ENCODE peak calls at places on chromosomes 2 and 18, in nine cellular contexts. Z, C, E, P, K, N, O, G and V are unnamed samples.

GRCh38 chr2:39160982-39161381 is 40.1 kb upstream of the SOS1 start:
- DNase-seq in Z (no peak), C (no peak), E (no peak), P (no peak), K (no peak), N (no peak), O (no peak), G (no peak), V (no peak)

GRCh38 chr2:37766087-37766486 is 94.6 kb upstream of the CDC42EP3 start:
- DNase-seq in Z (no peak), C (no peak), E (no peak), P (no peak), K (no peak), N (no peak), O (no peak), G (no peak), V (no peak)

GRCh38 chr2:201403904-201404303 is 46.8 kb upstream of the FLACC1 start:
- DNase-seq in Z (no peak), C (no peak), E (no peak), P (no peak), K (no peak), N (peak; percentile 16), O (no peak), G (no peak), V (no peak)

GRCh38 chr2:73614997-73615396 is 27.2 kb downstream of the NAT8 start:
- DNase-seq in Z (no peak), C (no peak), E (no peak), P (no peak), K (no peak), N (no peak), O (no peak), G (no peak), V (no peak)

GRCh38 chr2:20596973-20597867 is 53.7 kb downstream of the HS1BP3 start:
- DNase-seq in Z (peak; percentile 94), C (no peak), E (peak; percentile 46), P (no peak), K (peak; percentile 76), N (no peak), O (peak; percentile 65), G (peak; percentile 100), V (no peak)

GRCh38 chr2:98508690-98509054 is 64.0 kb downstream of the INPP4A start:
- DNase-seq in Z (peak; percentile 82), C (no peak), E (peak; percentile 46), P (no peak), K (peak; percentile 41), N (no peak), O (no peak), G (no peak), V (no peak)

GRCh38 chr2:73228631-73229030 is 4.4 kb downstream of the PRADC1 start:
- DNase-seq in Z (no peak), C (no peak), E (no peak), P (no peak), K (no peak), N (no peak), O (no peak), G (no peak), V (no peak)

GRCh38 chr2:86787701-86788100 is 3.0 kb downstream of the CD8A start:
- DNase-seq in Z (no peak), C (no peak), E (no peak), P (no peak), K (no peak), N (no peak), O (no peak), G (no peak), V (peak; percentile 60)

GRCh38 chr2:230007931-230008707 is 60.6 kb downstream of the SLC16A14 start:
- DNase-seq in Z (peak; percentile 82), C (peak; percentile 46), E (peak; percentile 84), P (peak; percentile 26), K (peak; percentile 87), N (peak; percentile 83), O (peak; percentile 78), G (peak; percentile 65), V (no peak)

GRCh38 chr2:74017181-74017580 is 32.5 kb downstream of the TET3 start:
- DNase-seq in Z (no peak), C (no peak), E (no peak), P (no peak), K (no peak), N (no peak), O (no peak), G (no peak), V (no peak)

GRCh38 chr2:233989221-233989620 is 61.3 kb upstream of the SPP2 start:
- DNase-seq in Z (no peak), C (no peak), E (no peak), P (no peak), K (no peak), N (no peak), O (no peak), G (no peak), V (no peak)

GRCh38 chr18:23181547-23181946 is 46.3 kb downstream of the CABLES1 start:
- DNase-seq in Z (no peak), C (no peak), E (no peak), P (no peak), K (no peak), N (no peak), O (no peak), G (no peak), V (no peak)

GRCh38 chr2:10204326-10205200 is 82.0 kb downstream of the RRM2 start:
- DNase-seq in Z (no peak), C (no peak), E (no peak), P (no peak), K (no peak), N (no peak), O (no peak), G (no peak), V (no peak)

GRCh38 chr18:46281185-46282176 is 177.3 kb downstream of the HAUS1 start:
- DNase-seq in Z (no peak), C (peak; percentile 43), E (peak; percentile 44), P (no peak), K (peak; percentile 63), N (peak; percentile 64), O (peak; percentile 77), G (peak; percentile 44), V (no peak)

GRCh38 chr2:177711472-177712276 is 319.1 kb downstream of the AGPS start:
- DNase-seq in Z (no peak), C (no peak), E (no peak), P (no peak), K (no peak), N (no peak), O (no peak), G (no peak), V (no peak)

GRCh38 chr2:218166791-218167190 is at the start of gene CXCR1:
- DNase-seq in Z (no peak), C (no peak), E (no peak), P (no peak), K (no peak), N (no peak), O (no peak), G (no peak), V (no peak)

GRCh38 chr2:95316466-95317122 is 19.4 kb downstream of the KCNIP3 start:
- DNase-seq in Z (no peak), C (no peak), E (no peak), P (no peak), K (no peak), N (no peak), O (no peak), G (no peak), V (no peak)

GRCh38 chr2:95314598-95314963 is 17.4 kb downstream of the KCNIP3 start:
- DNase-seq in Z (no peak), C (no peak), E (no peak), P (no peak), K (no peak), N (no peak), O (no peak), G (no peak), V (no peak)

GRCh38 chr2:95315801-95316411 is 18.8 kb downstream of the KCNIP3 start:
- DNase-seq in Z (no peak), C (no peak), E (no peak), P (no peak), K (no peak), N (no peak), O (no peak), G (no peak), V (no peak)

GRCh38 chr2:95313296-95314265 is 16.4 kb downstream of the KCNIP3 start:
- DNase-seq in Z (no peak), C (no peak), E (no peak), P (no peak), K (no peak), N (no peak), O (no peak), G (no peak), V (no peak)

GRCh38 chr2:95314964-95315611 is 17.9 kb downstream of the KCNIP3 start:
- DNase-seq in Z (no peak), C (peak; percentile 32), E (peak; percentile 54), P (no peak), K (peak; percentile 65), N (peak; percentile 59), O (no peak), G (peak; percentile 36), V (no peak)
- TF ChIP-seq CTCF in Z (peak; percentile 36), C (peak; percentile 74), E (peak; percentile 79), P (peak; percentile 44), K (peak; percentile 74), N (peak; percentile 88), O (peak; percentile 68), G (peak; percentile 89), V (peak; percentile 25)

DNA sequence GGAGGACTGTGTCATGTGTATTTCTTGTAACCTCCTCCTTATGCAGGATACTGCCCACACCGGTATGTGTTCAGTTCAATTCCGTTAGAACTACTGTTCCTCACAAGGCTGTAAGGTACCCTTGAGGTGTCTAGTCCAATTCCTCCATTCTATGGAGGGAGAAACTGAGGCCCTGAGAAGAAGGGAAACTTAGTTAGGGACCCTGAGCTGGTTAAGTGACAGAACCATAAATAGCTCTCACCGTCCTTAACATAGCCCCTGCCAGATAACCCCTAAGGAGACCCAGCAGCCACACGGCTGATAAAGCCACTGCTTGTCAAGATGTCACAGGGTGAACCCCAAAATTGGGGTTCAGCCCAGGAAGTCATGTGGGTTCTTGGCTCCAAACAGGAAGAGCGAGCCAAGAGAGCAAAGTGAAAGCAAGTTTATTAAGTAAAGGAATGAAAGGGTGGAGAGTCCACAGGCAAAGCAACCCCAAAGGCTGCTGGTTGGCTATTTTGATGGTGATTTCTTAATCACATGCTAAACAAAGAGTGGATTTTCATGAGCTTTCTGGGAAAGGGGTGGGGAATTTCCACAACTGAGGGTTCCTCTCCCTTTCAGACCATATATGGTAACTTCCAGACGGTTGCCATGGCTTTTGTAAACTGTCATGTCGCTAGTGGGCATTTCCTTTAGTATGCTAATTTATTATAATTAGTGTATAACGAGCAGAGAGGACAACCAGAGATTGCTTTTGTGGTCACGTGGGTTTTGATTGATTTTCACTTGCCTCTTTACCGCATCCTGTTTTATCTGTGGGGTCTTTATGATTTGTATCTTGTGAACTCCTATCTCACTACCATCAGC is 83.4 kb upstream of the RTN4 start:
- DNase-seq in Z (peak; percentile 74), C (no peak), E (no peak), P (peak; percentile 60), K (peak; percentile 29), N (peak; percentile 36), O (no peak), G (peak; percentile 81), V (no peak)
- TF ChIP-seq POLR2AphosphoS5 in Z (peak; percentile 55), C (no peak), E (no peak), P (peak; percentile 77), K (peak; percentile 56), N (peak; percentile 39), O (peak; percentile 62), G (no peak), V (peak; percentile 37)

GRCh38 chr2:28750316-28751101 is 1.1 kb upstream of the PPP1CB start:
- DNase-seq in Z (peak; percentile 71), C (no peak), E (peak; percentile 28), P (no peak), K (no peak), N (no peak), O (no peak), G (no peak), V (no peak)
- TF ChIP-seq CTCF in Z (no peak), C (no peak), E (no peak), P (no peak), K (no peak), N (peak; percentile 33), O (no peak), G (no peak), V (no peak)

GRCh38 chr18:2002604-2003003 is 568.7 kb downstream of the METTL4 start:
- DNase-seq in Z (no peak), C (no peak), E (no peak), P (no peak), K (no peak), N (no peak), O (no peak), G (no peak), V (no peak)
- TF ChIP-seq POLR2AphosphoS5 in Z (no peak), C (no peak), E (no peak), P (no peak), K (no peak), N (no peak), O (no peak), G (no peak), V (no peak)